ENCODE peak calls at places on chromosome 22, in four cellular contexts. X is left ventricle myocardium inferior; G is CD4-positive, alpha-beta T cell; S is NCI-H2029. C is an unnamed sample.

GRCh38 chr22:30889996-30890480 is 78.5 kb downstream of the MORC2 start:
- DNase-seq in S (no peak), G (no peak), X (peak), C (no peak)

GRCh38 chr22:21632237-21632895 is at the start of gene CCDC116:
- DNase-seq in G (peak), X (no peak), S (peak), C (peak)

GRCh38 chr22:36156515-36157419 is 3.8 kb downstream of the APOL3 start:
- DNase-seq in G (peak), S (peak), X (peak), C (peak)

GRCh38 chr22:35172452-35172851 is 84.8 kb upstream of the HMGXB4 start:
- DNase-seq in G (no peak), S (no peak), X (no peak), C (no peak)

GRCh38 chr22:50696251-50696798 is 23.7 kb downstream of the SHANK3 start:
- DNase-seq in X (peak), S (no peak), G (no peak), C (no peak)

GRCh38 chr22:24325105-24325757 is 54.6 kb downstream of the SPECC1L start:
- DNase-seq in G (no peak), X (no peak), S (no peak), C (peak)

GRCh38 chr22:33088418-33088817 is 30.2 kb upstream of the SYN3 start:
- DNase-seq in X (no peak), G (no peak), S (no peak), C (no peak)

GRCh38 chr22:44026630-44027511 is 2.8 kb downstream of the PARVB start:
- DNase-seq in X (peak), S (no peak), G (peak), C (peak)

GRCh38 chr22:43941449-43941848 is 13.8 kb upstream of the SAMM50 start:
- DNase-seq in X (no peak), G (no peak), S (no peak), C (no peak)

GRCh38 chr22:22802346-22802970 is 85.2 kb upstream of the IGLL5 start:
- DNase-seq in X (no peak), G (peak), S (no peak), C (no peak)

GRCh38 chr22:46547883-46548244 is 10.4 kb upstream of the CELSR1 start:
- DNase-seq in G (no peak), S (no peak), X (peak), C (no peak)

GRCh38 chr22:19707347-19708322 is 6.7 kb upstream of the SEPTIN5 start:
- DNase-seq in X (no peak), S (no peak), G (no peak), C (no peak)

GRCh38 chr22:40414306-40414705 is 43.9 kb downstream of the SGSM3 start:
- DNase-seq in G (no peak), S (no peak), X (no peak), C (no peak)

GRCh38 chr22:46150615-46151423 is 493 bp downstream of the PPARA start:
- DNase-seq in S (no peak), G (peak), X (no peak), C (peak)

GRCh38 chr22:29945435-29945834 is 62.5 kb downstream of the MTMR3 start:
- DNase-seq in S (no peak), G (no peak), X (no peak), C (no peak)

GRCh38 chr22:42375982-42376381 is 56.2 kb downstream of the NFAM1 start:
- DNase-seq in S (no peak), G (no peak), X (peak), C (no peak)

GRCh38 chr22:37496651-37497599 is 10.7 kb upstream of the MFNG start:
- DNase-seq in X (no peak), S (no peak), G (no peak), C (no peak)

GRCh38 chr22:45537734-45538181 is 35.1 kb downstream of the FBLN1 start:
- DNase-seq in S (no peak), X (peak), G (no peak), C (no peak)

GRCh38 chr22:43440556-43440955 is 28.7 kb downstream of the MPPED1 start:
- DNase-seq in G (no peak), X (no peak), S (no peak), C (no peak)

GRCh38 chr22:26939466-26939865 is 282.1 kb downstream of the MIAT start:
- DNase-seq in G (no peak), X (no peak), S (no peak), C (no peak)

GRCh38 chr22:18987765-18988164 is 51.7 kb upstream of the PRODH start:
- DNase-seq in X (no peak), G (no peak), S (no peak), C (no peak)

GRCh38 chr22:27704581-27704980 is 97.0 kb downstream of the MN1 start:
- DNase-seq in X (no peak), S (no peak), G (no peak), C (no peak)

GRCh38 chr22:35957589-35957988 is 71.0 kb downstream of the RBFOX2 start:
- DNase-seq in S (no peak), X (no peak), G (no peak), C (no peak)

GRCh38 chr22:18032455-18033101 is 8.2 kb upstream of the MICAL3 start:
- DNase-seq in G (no peak), S (no peak), X (no peak), C (no peak)

GRCh38 chr22:35425971-35426800 is 26.2 kb downstream of the MCM5 start:
- DNase-seq in G (no peak), S (no peak), X (no peak), C (no peak)

GRCh38 chr22:46881373-46882118 is 119.1 kb downstream of the TBC1D22A start:
- DNase-seq in G (no peak), S (no peak), X (peak), C (no peak)

GRCh38 chr22:35368386-35368785 is 12.5 kb upstream of the HMOX1 start:
- DNase-seq in G (no peak), S (no peak), X (no peak), C (no peak)

GRCh38 chr22:47396515-47396914 is 634.1 kb downstream of the TBC1D22A start:
- DNase-seq in S (no peak), G (no peak), X (no peak), C (no peak)

GRCh38 chr22:44444341-44445306 is 53.4 kb downstream of the RTL6 start:
- DNase-seq in G (no peak), X (no peak), S (no peak), C (no peak)